ENCODE peak calls at places on chromosomes 11 and 22, in eight cellular contexts. M is MV-4-11; K is Ammon's horn; A is stimulated activated naive CD4-positive, alpha-beta T cell; Z is mucosa of gallbladder; Y is GM19239; U is spleen; G is CD8-positive, alpha-beta memory T cell. D is an unnamed sample.

GRCh38 chr11:73295259-73295995 is 12.6 kb upstream of the ARHGEF17 start:
- DNase-seq in Y (peak), M (peak), A (peak), G (peak), U (peak), Z (peak), K (peak), D (no peak)

GRCh38 chr11:10658621-10659338 is 34.8 kb downstream of the IRAG1 start:
- DNase-seq in G (no peak), A (no peak), Y (no peak), U (no peak), K (no peak), M (no peak), Z (no peak), D (no peak)

GRCh38 chr22:31206896-31207687 is 5.0 kb upstream of the LIMK2 start:
- DNase-seq in A (no peak), U (no peak), M (no peak), Z (peak), K (no peak), G (no peak), Y (no peak), D (no peak)

GRCh38 chr11:60363542-60364525 is 14.5 kb upstream of the MS4A7 start:
- DNase-seq in K (peak), M (peak), U (no peak), G (peak), A (peak), Y (peak), Z (peak), D (peak)

GRCh38 chr11:69918231-69918937 is 99.2 kb upstream of the FGF3 start:
- DNase-seq in Y (no peak), M (no peak), A (no peak), G (no peak), K (peak), Z (no peak), U (no peak), D (no peak)

GRCh38 chr11:126430581-126431320 is 75.3 kb downstream of the ST3GAL4 start:
- DNase-seq in K (no peak), Z (no peak), A (no peak), M (no peak), U (no peak), Y (no peak), G (no peak), D (no peak)

GRCh38 chr11:63673579-63673978 is 2.4 kb upstream of the ATL3 start:
- DNase-seq in Z (no peak), M (no peak), A (no peak), K (no peak), Y (no peak), U (no peak), G (no peak), D (no peak)

GRCh38 chr11:68067991-68068390 is 29.2 kb downstream of the TCIRG1 start:
- DNase-seq in Z (no peak), K (no peak), M (no peak), A (no peak), G (no peak), Y (no peak), U (no peak), D (no peak)

GRCh38 chr11:69391192-69392103 is 90.0 kb upstream of the LINC01488 start:
- DNase-seq in G (no peak), Y (no peak), M (no peak), Z (no peak), A (no peak), K (no peak), U (peak), D (no peak)

GRCh38 chr11:71440021-71440755 is 8.0 kb downstream of the DHCR7 start:
- DNase-seq in G (no peak), M (no peak), A (no peak), K (no peak), Z (no peak), U (no peak), Y (no peak), D (no peak)